ENCODE peak calls at places on chromosomes 6 and 20, in four cellular contexts. L is HCT116, K is GM12878, R is H1. D is an unnamed sample.

GRCh38 chr6:53979468-53980067 is 131.7 kb upstream of the MLIP start:
- DNase-seq in R (no peak), L (peak), K (no peak), D (peak)

GRCh38 chr6:125859691-125860210 is 69.0 kb downstream of the NCOA7 start:
- DNase-seq in R (no peak), L (no peak), K (no peak), D (no peak)

GRCh38 chr20:14481863-14482262 is 144.5 kb upstream of the FLRT3 start:
- DNase-seq in K (no peak), L (no peak), R (no peak), D (no peak)

GRCh38 chr20:50648651-50649050 is 42.7 kb downstream of the RIPOR3 start:
- DNase-seq in K (no peak), L (no peak), R (no peak), D (no peak)

GRCh38 chr6:43740961-43741764 is 28.8 kb upstream of the VEGFA start:
- DNase-seq in R (no peak), L (no peak), K (no peak), D (no peak)

GRCh38 chr6:70549327-70549726 is 17.4 kb upstream of the SDHAF4 start:
- DNase-seq in L (no peak), R (no peak), K (no peak), D (no peak)

GRCh38 chr6:22470454-22471368 is 98.7 kb upstream of the HDGFL1 start:
- DNase-seq in K (peak), R (no peak), L (no peak), D (no peak)

GRCh38 chr6:113433506-113433991 is 423.6 kb upstream of the MARCKS start:
- DNase-seq in K (no peak), R (no peak), L (no peak), D (no peak)

GRCh38 chr20:25669826-25670422 is 26.7 kb downstream of the ZNF337 start:
- DNase-seq in K (no peak), L (no peak), R (no peak), D (no peak)

GRCh38 chr6:21856096-21856825 is 262.7 kb downstream of the SOX4 start:
- DNase-seq in K (no peak), L (no peak), R (no peak), D (no peak)

GRCh38 chr20:47311211-47311610 is 45.3 kb downstream of the ZMYND8 start:
- DNase-seq in R (no peak), L (no peak), K (no peak), D (no peak)

GRCh38 chr6:169251371-169251802 is 2.3 kb downstream of the THBS2 start:
- DNase-seq in L (no peak), R (no peak), K (no peak), D (no peak)

GRCh38 chr6:7742214-7742613 is 16.3 kb downstream of the BMP6 start:
- DNase-seq in L (no peak), R (no peak), K (no peak), D (no peak)

GRCh38 chr20:47396762-47397476 is 40.4 kb upstream of the ZMYND8 start:
- DNase-seq in L (no peak), R (no peak), K (no peak), D (no peak)

DNA sequence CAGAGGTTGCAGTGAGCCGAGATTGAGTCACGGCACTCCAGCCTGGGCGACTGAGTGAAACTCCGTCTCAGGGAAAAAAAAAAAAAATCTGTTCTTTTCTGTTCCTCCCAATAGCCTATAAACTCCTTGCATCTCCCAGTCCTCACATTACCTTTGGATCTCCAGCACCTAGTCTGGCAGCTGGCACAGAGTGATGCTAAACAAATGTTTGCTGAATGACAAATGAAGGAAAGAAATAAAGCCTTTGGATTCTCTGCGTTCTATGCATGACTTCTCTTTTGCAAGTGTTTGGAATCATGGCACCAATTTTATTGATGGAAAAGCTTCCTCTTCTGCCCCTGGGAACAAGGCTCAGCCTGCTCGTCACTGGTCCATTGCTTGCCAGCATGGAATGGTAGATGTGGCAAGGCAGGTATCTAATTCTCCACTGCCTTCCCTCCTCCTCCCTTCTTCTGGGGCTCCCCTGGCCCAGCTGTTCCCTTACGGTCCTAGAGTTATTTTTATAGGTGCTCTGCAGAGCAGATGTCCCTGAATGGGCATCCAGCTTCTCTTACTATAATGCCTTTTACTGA is 53.6 kb upstream of the FYN start:
- DNase-seq in R (no peak), K (no peak), L (no peak), D (no peak)
- TF ChIP-seq EGR1 in R (no peak), K (no peak), L (no peak), D (no peak)

DNA sequence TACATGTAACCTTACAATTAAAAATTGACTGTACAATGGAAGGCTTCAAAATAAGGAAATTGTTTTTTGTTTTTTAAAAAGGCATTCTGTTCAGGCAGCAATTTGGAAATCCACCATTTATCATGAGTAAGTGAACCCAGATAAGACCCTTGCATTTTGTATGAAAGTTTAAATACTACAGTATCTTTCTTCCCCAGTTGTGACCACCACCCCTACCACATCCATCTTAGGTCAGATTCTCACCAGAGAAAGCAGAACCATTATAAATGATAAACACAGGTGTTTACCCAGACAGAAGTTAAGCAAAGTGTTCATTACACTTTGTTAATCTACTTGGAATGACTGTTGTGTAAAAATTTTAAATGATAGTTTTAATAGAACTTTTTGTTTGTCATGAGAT is 20.2 kb downstream of the SENP6 start:
- DNase-seq in K (no peak), R (no peak), L (no peak), D (no peak)
- TF ChIP-seq EGR1 in K (no peak), R (no peak), L (no peak), D (no peak)

GRCh38 chr20:1894471-1894950 is 696 bp upstream of the SIRPA start:
- DNase-seq in K (no peak), L (no peak), R (no peak), D (peak)
- TF ChIP-seq EGR1 in K (no peak), L (no peak), R (no peak), D (no peak)

DNA sequence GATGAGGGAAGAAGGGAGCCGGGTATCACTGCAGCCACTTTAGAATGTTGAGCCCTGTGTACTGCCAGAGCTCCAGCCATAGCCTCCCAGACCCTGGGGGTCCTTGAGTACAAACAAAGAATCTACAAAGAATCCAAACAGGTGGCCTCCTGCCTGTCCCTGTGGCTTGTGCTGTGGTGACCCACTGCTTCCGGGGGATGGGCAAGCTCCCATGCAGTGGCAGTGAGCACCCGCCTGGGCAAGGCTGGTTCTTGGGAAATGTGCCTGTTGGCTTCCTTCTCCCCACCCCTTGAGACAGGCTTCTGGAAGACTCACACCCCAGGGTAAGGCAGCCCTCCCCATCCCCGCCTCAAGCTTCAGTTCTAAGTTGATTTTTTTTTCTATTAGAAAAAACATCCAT is 13.9 kb downstream of the SIRPA start:
- DNase-seq in L (no peak), K (no peak), R (no peak), D (no peak)
- TF ChIP-seq EGR1 in L (no peak), K (no peak), R (no peak), D (no peak)

GRCh38 chr20:63619505-63619904 is 7.4 kb downstream of the GMEB2 start:
- DNase-seq in R (no peak), K (no peak), L (no peak), D (no peak)
- TF ChIP-seq EGR1 in R (no peak), K (no peak), L (no peak), D (no peak)

D was measured in K562.